ENCODE peak calls at places on chromosomes 1 and 21, in five cellular contexts. E is neuronal stem cell, I is H1, H is IMR-90, X is mesendoderm. V is an unnamed sample.

GRCh38 chr1:175128523-175128922 is 60.9 kb downstream of the TNN start:
- DNase-seq in X (no peak), H (no peak), I (no peak), E (no peak), V (no peak)

GRCh38 chr1:18948048-18948912 is 8.2 kb downstream of the IFFO2 start:
- DNase-seq in I (no peak), E (no peak), X (no peak), H (no peak), V (peak)

GRCh38 chr1:96544051-96544830 is 177.3 kb upstream of the PTBP2 start:
- DNase-seq in I (no peak), E (no peak), X (no peak), H (no peak), V (no peak)

GRCh38 chr1:46467183-46467504 is 22.5 kb upstream of the DMBX1 start:
- DNase-seq in H (no peak), E (no peak), X (no peak), I (no peak), V (no peak)

GRCh38 chr1:33093004-33093403 is 12.1 kb downstream of the AZIN2 start:
- DNase-seq in E (no peak), X (peak), H (no peak), I (no peak), V (no peak)

GRCh38 chr1:41152622-41153044 is 89.5 kb downstream of the SCMH1 start:
- DNase-seq in I (no peak), X (no peak), H (peak), E (no peak), V (peak)

GRCh38 chr1:240242601-240243144 is 151.0 kb downstream of the FMN2 start:
- DNase-seq in E (no peak), X (peak), I (no peak), H (peak), V (peak)

GRCh38 chr1:159012495-159012894 is 2.8 kb downstream of the IFI16 start:
- DNase-seq in I (no peak), H (peak), E (no peak), X (no peak), V (peak)

GRCh38 chr1:176203735-176204134 is 3.4 kb downstream of the COP1 start:
- DNase-seq in I (no peak), E (no peak), X (no peak), H (no peak), V (no peak)

GRCh38 chr1:52237430-52237829 is 95.5 kb downstream of the ZFYVE9 start:
- DNase-seq in I (no peak), H (peak), X (no peak), E (no peak), V (peak)

GRCh38 chr1:207072241-207072640 is 16.4 kb upstream of the C4BPB start:
- DNase-seq in X (no peak), H (no peak), E (no peak), I (no peak), V (no peak)

DNA sequence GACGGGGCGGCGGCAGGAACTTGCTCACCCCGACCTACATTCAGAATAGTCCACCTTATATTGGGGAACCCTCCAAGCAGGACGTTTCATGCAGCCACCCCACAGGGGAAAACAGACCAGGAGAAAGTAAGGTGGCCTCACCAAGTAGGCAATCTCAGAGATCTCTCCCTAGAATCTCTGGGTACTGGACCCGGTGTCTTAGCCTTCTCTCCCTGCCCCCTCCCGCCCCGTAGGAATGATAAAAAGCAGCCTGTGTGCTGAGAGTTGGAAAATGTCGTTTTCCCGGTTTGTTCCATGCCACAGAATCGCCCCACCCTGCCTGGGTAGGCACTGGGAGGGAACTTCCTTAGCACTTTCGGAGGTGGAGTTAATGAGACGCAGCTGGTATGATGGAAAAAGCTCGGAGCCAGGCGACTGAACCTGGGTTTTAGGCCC is 789 bp upstream of the PTPN14 start:
- DNase-seq in I (peak), X (peak), E (peak), H (peak), V (peak)
- H2BK15ac ChIP-seq in I (no peak), X (peak), E (no peak), H (peak), V (peak)

GRCh38 chr1:10210841-10211804 is 753 bp downstream of the KIF1B start:
- DNase-seq in X (peak), H (peak), I (peak), E (peak), V (peak)
- H2AK5ac ChIP-seq in X (no peak), H (peak), I (peak), E (peak), V (no peak)

GRCh38 chr1:10968411-10968826 is 44.0 kb upstream of the TARDBP start:
- DNase-seq in E (no peak), H (no peak), X (no peak), I (no peak), V (no peak)
- H3K4me3 ChIP-seq in E (no peak), H (peak), X (no peak), I (no peak), V (peak)

GRCh38 chr21:46110499-46111192 is 12.7 kb downstream of the COL6A2 start:
- DNase-seq in I (peak), H (no peak), E (no peak), X (peak), V (peak)

GRCh38 chr21:46111857-46112730 is 14.2 kb downstream of the COL6A2 start:
- DNase-seq in I (no peak), E (no peak), X (no peak), H (no peak), V (no peak)

GRCh38 chr21:46109251-46110221 is 11.6 kb downstream of the COL6A2 start:
- DNase-seq in X (no peak), I (no peak), H (no peak), E (no peak), V (peak)

GRCh38 chr21:46112731-46113215 is 14.9 kb downstream of the COL6A2 start:
- DNase-seq in E (no peak), H (no peak), I (no peak), X (no peak), V (no peak)

GRCh38 chr21:46111193-46111571 is 13.3 kb downstream of the COL6A2 start:
- DNase-seq in X (no peak), I (no peak), E (no peak), H (no peak), V (no peak)
- H2BK15ac ChIP-seq in X (no peak), I (no peak), E (no peak), H (no peak), V (no peak)

DNA sequence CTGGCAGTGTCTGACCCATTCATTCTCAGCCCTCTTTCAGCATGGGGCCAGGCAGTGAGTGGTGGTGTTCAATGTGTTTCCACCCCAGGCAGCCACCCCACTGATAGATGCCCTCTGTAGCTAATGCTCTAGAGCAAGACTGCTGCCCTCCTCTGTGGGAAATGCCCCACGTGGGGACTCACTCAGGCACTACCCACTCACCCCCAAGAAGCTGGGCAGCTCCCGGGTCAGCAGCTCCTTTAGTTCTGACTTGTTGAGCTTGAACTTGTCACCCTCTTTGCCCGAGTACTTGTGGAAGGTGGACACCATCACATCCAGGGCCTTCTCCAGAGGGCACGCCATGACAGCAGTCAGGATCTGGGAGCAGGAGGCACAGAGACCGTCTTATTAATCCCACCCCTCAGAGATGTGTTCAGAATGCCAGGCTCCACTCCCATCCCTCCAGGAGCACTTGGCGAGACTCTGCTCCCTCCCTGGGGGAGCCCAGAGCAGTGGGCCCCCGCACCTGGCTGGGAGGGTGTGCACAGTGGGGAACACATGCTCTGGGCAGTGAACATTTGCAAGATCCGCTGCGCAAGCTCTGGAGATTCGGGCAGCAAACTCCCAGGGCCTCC is 1.0 kb downstream of the S100A4 start:
- DNase-seq in I (no peak), H (no peak), X (no peak), E (no peak), V (no peak)
- H2AK5ac ChIP-seq in I (peak), H (peak), X (peak), E (peak), V (peak)

DNA sequence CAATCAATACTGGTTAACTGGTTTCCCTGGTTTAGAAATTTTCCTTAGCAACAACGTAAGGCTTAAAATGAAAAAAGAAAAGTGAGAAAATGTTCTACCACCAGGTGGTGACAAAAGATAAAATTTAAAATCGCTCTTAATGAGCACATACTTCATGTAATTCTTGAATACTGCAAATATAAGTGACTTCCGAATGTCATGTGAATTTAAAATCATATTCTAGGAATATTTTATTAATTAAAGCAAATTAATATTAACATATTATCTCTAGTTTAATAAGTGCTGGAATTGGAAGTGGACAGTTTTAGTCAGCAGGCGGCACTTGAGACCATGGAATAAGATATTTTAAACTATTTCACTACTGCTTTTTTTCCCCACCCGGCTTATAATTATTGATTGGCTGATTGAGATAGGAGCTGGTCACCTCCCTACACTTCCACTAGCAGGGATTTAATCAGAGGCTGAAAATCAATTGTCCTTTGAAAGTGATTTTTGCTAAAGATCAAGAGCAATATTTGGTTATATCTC is 5.0 kb upstream of the ADAMTS1 start:
- DNase-seq in H (peak), X (peak), I (no peak), E (peak), V (peak)
- H3K4me3 ChIP-seq in H (no peak), X (no peak), I (no peak), E (no peak), V (no peak)

GRCh38 chr1:203573730-203574129 is 52.9 kb upstream of the ATP2B4 start:
- DNase-seq in H (no peak), X (no peak), E (no peak), I (no peak), V (no peak)

GRCh38 chr1:203580733-203581132 is 45.9 kb upstream of the ATP2B4 start:
- DNase-seq in E (no peak), H (no peak), I (no peak), X (no peak), V (no peak)

GRCh38 chr1:203582568-203582967 is 44.1 kb upstream of the ATP2B4 start:
- DNase-seq in I (no peak), E (no peak), X (no peak), H (no peak), V (no peak)

GRCh38 chr1:203581841-203582240 is 44.8 kb upstream of the ATP2B4 start:
- DNase-seq in E (no peak), H (no peak), I (no peak), X (no peak), V (no peak)

GRCh38 chr1:203577874-203578464 is 48.7 kb upstream of the ATP2B4 start:
- DNase-seq in E (no peak), I (no peak), X (no peak), H (no peak), V (no peak)
- H2BK15ac ChIP-seq in E (no peak), I (no peak), X (no peak), H (no peak), V (no peak)

GRCh38 chr1:172468296-172468695 is 24.4 kb upstream of the PIGC start:
- DNase-seq in E (no peak), X (no peak), H (no peak), I (no peak), V (no peak)
- H2AK5ac ChIP-seq in E (no peak), X (no peak), H (no peak), I (no peak), V (no peak)